ENCODE peak calls at places on chromosomes 4 and X, in five cellular contexts. C is A673, X is gastrocnemius medialis, Q is AG04449, P is GM12864. W is an unnamed sample.

GRCh38 chrX:151776936-151777335 is 42.4 kb downstream of the CNGA2 start:
- DNase-seq in Q (no peak), C (no peak), P (no peak), X (no peak), W (no peak)

GRCh38 chr4:182238355-182238931 is 4.8 kb upstream of the TENM3 start:
- DNase-seq in X (no peak), P (no peak), Q (no peak), C (no peak), W (no peak)

GRCh38 chrX:43853225-43853828 is 28.9 kb downstream of the MAOB start:
- DNase-seq in P (no peak), X (no peak), C (no peak), Q (no peak), W (no peak)

GRCh38 chrX:70087857-70088256 is 25.6 kb downstream of the OTUD6A start:
- DNase-seq in P (no peak), X (no peak), C (peak), Q (no peak), W (no peak)

GRCh38 chr4:96228463-96228862 is 388.6 kb downstream of the PDHA2 start:
- DNase-seq in X (no peak), Q (no peak), P (no peak), C (no peak), W (no peak)

GRCh38 chrX:155188786-155189185 is 27.5 kb upstream of the VBP1 start:
- DNase-seq in C (no peak), X (no peak), Q (no peak), P (no peak), W (no peak)

GRCh38 chr4:931194-931959 is 739 bp downstream of the GAK start:
- DNase-seq in X (peak), Q (no peak), C (no peak), P (no peak), W (no peak)

GRCh38 chrX:19721726-19722370 is 165.6 kb downstream of the SH3KBP1 start:
- DNase-seq in X (no peak), P (no peak), C (no peak), Q (no peak), W (no peak)

GRCh38 chr4:137640156-137640837 is 108.0 kb upstream of the PCDH18 start:
- DNase-seq in C (no peak), X (no peak), Q (no peak), P (no peak), W (no peak)

GRCh38 chrX:11739796-11740195 is 18.2 kb upstream of the MSL3 start:
- DNase-seq in X (no peak), Q (no peak), P (no peak), C (no peak), W (no peak)

GRCh38 chr4:153143527-153144348 is 60.5 kb upstream of the TRIM2 start:
- DNase-seq in P (no peak), C (peak), Q (no peak), X (no peak), W (no peak)

GRCh38 chrX:108020631-108021030 is 24.2 kb upstream of the VSIG1 start:
- DNase-seq in X (no peak), C (peak), Q (no peak), P (no peak), W (no peak)

GRCh38 chr4:69054578-69055200 is 41.6 kb upstream of the UGT2B7 start:
- DNase-seq in C (peak), P (no peak), Q (no peak), X (no peak), W (no peak)

GRCh38 chr4:107359208-107359607 is 323.1 kb upstream of the DKK2 start:
- DNase-seq in P (no peak), X (no peak), Q (no peak), C (no peak), W (no peak)

GRCh38 chrX:111353810-111354209 is 58.2 kb downstream of the DCX start:
- DNase-seq in Q (no peak), C (no peak), P (no peak), X (no peak), W (no peak)

GRCh38 chrX:38627683-38628082 is 66.3 kb downstream of the TSPAN7 start:
- DNase-seq in Q (no peak), X (peak), C (peak), P (no peak), W (no peak)

GRCh38 chr4:8835521-8836365 is 35.9 kb downstream of the HMX1 start:
- DNase-seq in P (no peak), Q (no peak), C (no peak), X (no peak), W (no peak)

W was measured in GOT3.